ENCODE peak calls at places on chromosomes 5 and 9, in eight cellular contexts. One of them, this sample, is unnamed.

GRCh38 chr5:35202319-35203111 is 27.8 kb downstream of the PRLR start:
- DNase-seq in GM18507: no peak
- DNase-seq in GM23338: peak
- DNase-seq in NCI-H1436: no peak
- DNase-seq in KG1: no peak
- DNase-seq in mesendoderm: peak
- DNase-seq in H9: peak
- DNase-seq in omental fat pad: peak
- DNase-seq in this sample: peak

GRCh38 chr5:61004448-61004847 is 59.4 kb downstream of the NDUFAF2 start:
- DNase-seq in omental fat pad: no peak
- DNase-seq in mesendoderm: no peak
- DNase-seq in GM18507: no peak
- DNase-seq in KG1: no peak
- DNase-seq in GM23338: no peak
- DNase-seq in H9: no peak
- DNase-seq in NCI-H1436: no peak
- DNase-seq in this sample: no peak

GRCh38 chr5:84378420-84378819 is 6.3 kb downstream of the EDIL3 start:
- DNase-seq in GM23338: no peak
- DNase-seq in mesendoderm: no peak
- DNase-seq in H9: no peak
- DNase-seq in NCI-H1436: no peak
- DNase-seq in KG1: no peak
- DNase-seq in omental fat pad: no peak
- DNase-seq in GM18507: no peak
- DNase-seq in this sample: no peak

GRCh38 chr5:1090538-1090937 is 21.3 kb downstream of the SLC12A7 start:
- DNase-seq in KG1: no peak
- DNase-seq in GM23338: no peak
- DNase-seq in H9: no peak
- DNase-seq in omental fat pad: no peak
- DNase-seq in mesendoderm: no peak
- DNase-seq in NCI-H1436: no peak
- DNase-seq in GM18507: no peak
- DNase-seq in this sample: no peak

GRCh38 chr5:6673031-6673430 is 39.8 kb downstream of the SRD5A1 start:
- DNase-seq in GM23338: no peak
- DNase-seq in NCI-H1436: no peak
- DNase-seq in mesendoderm: no peak
- DNase-seq in GM18507: no peak
- DNase-seq in H9: no peak
- DNase-seq in omental fat pad: no peak
- DNase-seq in KG1: no peak
- DNase-seq in this sample: no peak

GRCh38 chr9:36748322-36748899 is 175.7 kb downstream of the MELK start:
- DNase-seq in H9: peak
- DNase-seq in NCI-H1436: no peak
- DNase-seq in omental fat pad: no peak
- DNase-seq in mesendoderm: peak
- DNase-seq in GM18507: peak
- DNase-seq in KG1: no peak
- DNase-seq in GM23338: peak
- DNase-seq in this sample: peak

GRCh38 chr5:175657593-175658271 is at the start of gene HRH2:
- DNase-seq in GM23338: peak
- DNase-seq in mesendoderm: peak
- DNase-seq in KG1: peak
- DNase-seq in H9: peak
- DNase-seq in omental fat pad: no peak
- DNase-seq in GM18507: no peak
- DNase-seq in NCI-H1436: no peak
- DNase-seq in this sample: no peak

GRCh38 chr5:146073239-146073900 is 32.0 kb downstream of the PLAC8L1 start:
- DNase-seq in H9: peak
- DNase-seq in omental fat pad: no peak
- DNase-seq in KG1: no peak
- DNase-seq in GM18507: no peak
- DNase-seq in GM23338: peak
- DNase-seq in mesendoderm: peak
- DNase-seq in NCI-H1436: no peak
- DNase-seq in this sample: no peak

GRCh38 chr5:151106073-151106472 is 25.2 kb upstream of the TNIP1 start:
- DNase-seq in omental fat pad: no peak
- DNase-seq in GM18507: no peak
- DNase-seq in mesendoderm: no peak
- DNase-seq in H9: no peak
- DNase-seq in KG1: no peak
- DNase-seq in NCI-H1436: no peak
- DNase-seq in GM23338: no peak
- DNase-seq in this sample: no peak

GRCh38 chr5:167348286-167348926 is 943.0 kb upstream of the WWC1 start:
- DNase-seq in GM18507: no peak
- DNase-seq in GM23338: no peak
- DNase-seq in omental fat pad: no peak
- DNase-seq in KG1: no peak
- DNase-seq in NCI-H1436: no peak
- DNase-seq in mesendoderm: no peak
- DNase-seq in H9: no peak
- DNase-seq in this sample: no peak

GRCh38 chr5:181071257-181071656 is 31.2 kb downstream of the BTNL9 start:
- DNase-seq in GM18507: no peak
- DNase-seq in H9: no peak
- DNase-seq in NCI-H1436: no peak
- DNase-seq in KG1: no peak
- DNase-seq in GM23338: no peak
- DNase-seq in mesendoderm: no peak
- DNase-seq in omental fat pad: no peak
- DNase-seq in this sample: no peak

GRCh38 chr5:147359551-147359950 is 124.7 kb downstream of the STK32A start:
- DNase-seq in omental fat pad: no peak
- DNase-seq in H9: no peak
- DNase-seq in mesendoderm: no peak
- DNase-seq in KG1: no peak
- DNase-seq in GM23338: no peak
- DNase-seq in NCI-H1436: no peak
- DNase-seq in GM18507: no peak
- DNase-seq in this sample: no peak

GRCh38 chr9:87504938-87505337 is 7.3 kb downstream of the DAPK1 start:
- DNase-seq in KG1: no peak
- DNase-seq in NCI-H1436: no peak
- DNase-seq in GM18507: no peak
- DNase-seq in mesendoderm: no peak
- DNase-seq in GM23338: no peak
- DNase-seq in H9: no peak
- DNase-seq in omental fat pad: no peak
- DNase-seq in this sample: no peak

GRCh38 chr5:10063997-10064396 is 185.7 kb downstream of the ATPSCKMT start:
- DNase-seq in GM23338: no peak
- DNase-seq in KG1: no peak
- DNase-seq in NCI-H1436: no peak
- DNase-seq in omental fat pad: no peak
- DNase-seq in GM18507: no peak
- DNase-seq in H9: no peak
- DNase-seq in mesendoderm: no peak
- DNase-seq in this sample: no peak

GRCh38 chr9:135602789-135603481 is 36.4 kb downstream of the GLT6D1 start:
- DNase-seq in KG1: peak
- DNase-seq in H9: peak
- DNase-seq in NCI-H1436: peak
- DNase-seq in GM18507: peak
- DNase-seq in mesendoderm: peak
- DNase-seq in GM23338: peak
- DNase-seq in omental fat pad: peak
- DNase-seq in this sample: peak

GRCh38 chr5:98726258-98726657 is 47.2 kb upstream of the RGMB start:
- DNase-seq in H9: no peak
- DNase-seq in NCI-H1436: no peak
- DNase-seq in mesendoderm: no peak
- DNase-seq in GM18507: no peak
- DNase-seq in KG1: no peak
- DNase-seq in omental fat pad: no peak
- DNase-seq in GM23338: no peak
- DNase-seq in this sample: no peak

GRCh38 chr9:573551-574410 is 267.7 kb upstream of the DMRT1 start:
- DNase-seq in omental fat pad: no peak
- DNase-seq in KG1: no peak
- DNase-seq in H9: peak
- DNase-seq in NCI-H1436: no peak
- DNase-seq in mesendoderm: peak
- DNase-seq in GM18507: no peak
- DNase-seq in GM23338: peak
- DNase-seq in this sample: no peak

This sample was measured in GM19239.